ENCODE peak calls at places on chromosomes 12 and 14, in nine cellular contexts. Q is HCT116, S is AG04450, N is dorsolateral prefrontal cortex, L is neural progenitor cell, U is right lobe of liver, F is coronary artery, T is left ventricle myocardium inferior, A is K562. O is an unnamed sample.

GRCh38 chr12:118866346-118866745 is 115.0 kb upstream of the SRRM4 start:
- DNase-seq in Q (no peak), S (no peak), N (no peak), L (peak; percentile 62), U (no peak), F (no peak), T (no peak), A (no peak), O (no peak)

GRCh38 chr12:117362391-117362790 is 965 bp upstream of the NOS1 start:
- DNase-seq in Q (no peak), S (no peak), N (no peak), L (no peak), U (no peak), F (no peak), T (no peak), A (no peak), O (no peak)

GRCh38 chr14:91891721-91892220 is 24.4 kb upstream of the TC2N start:
- DNase-seq in Q (no peak), S (no peak), N (peak; percentile 72), L (no peak), U (no peak), F (no peak), T (no peak), A (no peak), O (no peak)

GRCh38 chr12:104686196-104686595 is 229.4 kb downstream of the CHST11 start:
- DNase-seq in Q (no peak), S (no peak), N (no peak), L (no peak), U (no peak), F (no peak), T (no peak), A (no peak), O (no peak)

GRCh38 chr14:30165255-30165654 is 237.6 kb upstream of the PRKD1 start:
- DNase-seq in Q (no peak), S (no peak), N (no peak), L (no peak), U (no peak), F (no peak), T (no peak), A (no peak), O (no peak)

GRCh38 chr12:3744216-3744883 is 8.6 kb downstream of the CRACR2A start:
- DNase-seq in Q (no peak), S (no peak), N (no peak), L (no peak), U (peak; percentile 8), F (no peak), T (no peak), A (no peak), O (no peak)

GRCh38 chr14:29897181-29897580 is 30.5 kb downstream of the PRKD1 start:
- DNase-seq in Q (no peak), S (no peak), N (no peak), L (no peak), U (no peak), F (no peak), T (no peak), A (no peak), O (no peak)

GRCh38 chr12:54259194-54260011 is 20.5 kb downstream of the CBX5 start:
- DNase-seq in Q (peak; percentile 72), S (peak; percentile 63), N (peak; percentile 90), L (peak; percentile 99), U (peak; percentile 76), F (peak; percentile 79), T (peak; percentile 60), A (peak; percentile 92), O (peak; percentile 82)

GRCh38 chr12:32536000-32536345 is 136.6 kb downstream of the FGD4 start:
- DNase-seq in Q (no peak), S (no peak), N (no peak), L (no peak), U (no peak), F (no peak), T (no peak), A (no peak), O (no peak)

GRCh38 chr12:91529829-91530228 is 347.2 kb upstream of the DCN start:
- DNase-seq in Q (no peak), S (no peak), N (no peak), L (no peak), U (no peak), F (no peak), T (no peak), A (no peak), O (no peak)

GRCh38 chr12:109675411-109675810 is 38.2 kb upstream of the FAM222A start:
- DNase-seq in Q (no peak), S (no peak), N (no peak), L (no peak), U (no peak), F (no peak), T (no peak), A (no peak), O (no peak)

GRCh38 chr12:52615208-52615868 is 3.0 kb downstream of the KRT73 start:
- DNase-seq in Q (no peak), S (no peak), N (no peak), L (no peak), U (no peak), F (no peak), T (no peak), A (no peak), O (no peak)

DNA sequence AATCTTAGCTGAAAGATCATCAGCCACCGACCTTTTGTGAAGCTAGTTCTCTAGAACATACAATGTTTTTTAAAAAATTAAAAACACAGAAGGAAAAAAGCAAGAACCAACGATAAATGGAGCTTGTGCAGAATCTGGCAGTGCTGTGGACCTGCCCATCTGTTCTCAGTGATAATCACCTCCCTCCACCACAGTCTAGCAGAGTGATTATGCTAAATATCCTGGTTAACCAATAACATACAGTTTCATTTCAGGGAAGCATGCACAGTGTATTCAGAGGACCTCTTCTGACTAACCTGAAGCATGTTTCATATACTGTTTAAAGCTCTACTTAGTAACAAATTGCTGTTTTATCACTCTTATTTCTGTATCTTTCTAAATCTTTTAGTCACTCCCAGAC is 160.9 kb downstream of the PPFIA2 start:
- DNase-seq in Q (no peak), S (no peak), N (no peak), L (no peak), U (no peak), F (no peak), T (no peak), A (no peak), O (no peak)
- TF ChIP-seq CTCF in Q (no peak), S (no peak), N (no peak), L (no peak), U (no peak), F (no peak), T (no peak), A (no peak), O (no peak)

GRCh38 chr14:52266782-52267181 is 716 bp upstream of the PTGDR start:
- DNase-seq in Q (no peak), S (no peak), N (no peak), L (no peak), U (no peak), F (no peak), T (no peak), A (no peak), O (no peak)

GRCh38 chr14:52269100-52269499 is 1.6 kb downstream of the PTGDR start:
- DNase-seq in Q (no peak), S (no peak), N (no peak), L (no peak), U (no peak), F (no peak), T (no peak), A (no peak), O (no peak)

GRCh38 chr14:52266179-52266578 is 1.3 kb upstream of the PTGDR start:
- DNase-seq in Q (no peak), S (no peak), N (no peak), L (no peak), U (no peak), F (no peak), T (no peak), A (no peak), O (no peak)

GRCh38 chr14:52267501-52268190 is at the start of gene PTGDR:
- DNase-seq in Q (no peak), S (no peak), N (peak; percentile 43), L (peak; percentile 70), U (no peak), F (no peak), T (peak; percentile 48), A (no peak), O (peak; percentile 49)

DNA sequence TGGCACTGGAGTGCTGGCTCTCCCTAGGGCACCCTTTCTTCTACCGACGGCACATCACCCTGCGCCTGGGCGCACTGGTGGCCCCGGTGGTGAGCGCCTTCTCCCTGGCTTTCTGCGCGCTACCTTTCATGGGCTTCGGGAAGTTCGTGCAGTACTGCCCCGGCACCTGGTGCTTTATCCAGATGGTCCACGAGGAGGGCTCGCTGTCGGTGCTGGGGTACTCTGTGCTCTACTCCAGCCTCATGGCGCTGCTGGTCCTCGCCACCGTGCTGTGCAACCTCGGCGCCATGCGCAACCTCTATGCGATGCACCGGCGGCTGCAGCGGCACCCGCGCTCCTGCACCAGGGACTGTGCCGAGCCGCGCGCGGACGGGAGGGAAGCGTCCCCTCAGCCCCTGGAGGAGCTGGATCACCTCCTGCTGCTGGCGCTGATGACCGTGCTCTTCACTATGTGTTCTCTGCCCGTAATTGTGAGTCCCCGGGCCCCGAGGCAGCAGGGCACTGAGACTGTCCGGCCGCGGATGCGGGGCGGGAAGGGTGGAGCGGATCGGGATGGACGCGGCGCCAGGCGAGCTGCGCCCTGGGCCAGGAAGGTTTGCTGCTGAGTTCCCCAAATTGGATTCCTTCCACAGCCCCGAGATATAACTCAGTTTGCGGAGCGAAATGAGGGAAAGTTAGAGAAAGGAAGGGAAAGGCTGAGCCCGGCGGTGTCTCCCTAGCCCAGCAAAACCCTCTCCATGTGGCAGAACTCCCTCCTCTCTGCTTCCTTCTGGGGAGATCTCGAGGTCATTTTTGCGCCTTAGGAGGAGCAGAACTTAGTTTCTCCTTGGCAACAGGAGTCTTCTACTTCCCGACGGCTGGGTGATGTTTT is 928 bp downstream of the PTGDR start:
- DNase-seq in Q (no peak), S (no peak), N (no peak), L (peak; percentile 66), U (no peak), F (no peak), T (no peak), A (no peak), O (no peak)
- H3K4me3 ChIP-seq in Q (no peak overlapping the region), S (peak overlapping the region; percentile 38), N (peak overlapping the region; percentile 62), L (peak overlapping the region; percentile 63), U (peak overlapping the region; percentile 11), F (peak overlapping the region; percentile 66), T (peak overlapping the region; percentile 71), A (no peak overlapping the region), O (no peak overlapping the region)

GRCh38 chr14:57464013-57464730 is 29.5 kb downstream of the CCDC198 start:
- DNase-seq in Q (no peak), S (no peak), N (no peak), L (no peak), U (no peak), F (no peak), T (no peak), A (no peak), O (no peak)

GRCh38 chr14:57461777-57462320 is 31.8 kb downstream of the CCDC198 start:
- DNase-seq in Q (no peak), S (no peak), N (no peak), L (no peak), U (no peak), F (no peak), T (no peak), A (no peak), O (no peak)

GRCh38 chr14:57462551-57462950 is 31.1 kb downstream of the CCDC198 start:
- DNase-seq in Q (no peak), S (no peak), N (no peak), L (no peak), U (no peak), F (no peak), T (no peak), A (no peak), O (no peak)
- H3K27ac ChIP-seq in Q (no peak overlapping the region), S (no peak overlapping the region), N (no peak overlapping the region), L (no peak overlapping the region), U (no peak overlapping the region), F (no peak overlapping the region), T (no peak overlapping the region), A (no peak overlapping the region), O (no peak overlapping the region)

GRCh38 chr14:106417224-106418049 is 891.1 kb downstream of the TMEM121 start:
- DNase-seq in Q (peak; percentile 3), S (no peak), N (no peak), L (peak; percentile 15), U (peak; percentile 56), F (no peak), T (peak; percentile 25), A (peak; percentile 60), O (peak; percentile 58)
- TF ChIP-seq CTCF in Q (peak; percentile 64), S (peak; percentile 30), N (peak; percentile 23), L (peak; percentile 51), U (peak; percentile 50), F (peak; percentile 24), T (peak; percentile 53), A (peak; percentile 98), O (peak; percentile 15)